ENCODE peak calls at places on chromosomes 3 and 15, in five cellular contexts. One of them, this sample, is unnamed.

GRCh38 chr3:194592798-194593752 is 40.1 kb downstream of the TMEM44 start:
- DNase-seq in SJSA1: peak
- DNase-seq in AG09309: peak
- DNase-seq in endodermal cell: no peak
- DNase-seq in kidney: no peak
- DNase-seq in this sample: peak

GRCh38 chr3:142117052-142117451 is 32.3 kb downstream of the TFDP2 start:
- DNase-seq in SJSA1: no peak
- DNase-seq in AG09309: no peak
- DNase-seq in endodermal cell: no peak
- DNase-seq in kidney: no peak
- DNase-seq in this sample: no peak

GRCh38 chr3:146164951-146165350 is 4.0 kb upstream of the PLOD2 start:
- DNase-seq in SJSA1: no peak
- DNase-seq in AG09309: no peak
- DNase-seq in endodermal cell: no peak
- DNase-seq in kidney: no peak
- DNase-seq in this sample: no peak

GRCh38 chr3:123520656-123521055 is 64.2 kb downstream of the HACD2 start:
- DNase-seq in SJSA1: no peak
- DNase-seq in AG09309: no peak
- DNase-seq in endodermal cell: no peak
- DNase-seq in kidney: no peak
- DNase-seq in this sample: no peak

GRCh38 chr3:86175593-86175992 is 815.4 kb downstream of the VGLL3 start:
- DNase-seq in SJSA1: no peak
- DNase-seq in AG09309: no peak
- DNase-seq in endodermal cell: peak
- DNase-seq in kidney: no peak
- DNase-seq in this sample: no peak

GRCh38 chr3:181329024-181329423 is 339.5 kb upstream of the DNAJC19 start:
- DNase-seq in SJSA1: no peak
- DNase-seq in AG09309: no peak
- DNase-seq in endodermal cell: no peak
- DNase-seq in kidney: no peak
- DNase-seq in this sample: no peak

GRCh38 chr15:101502572-101503295 is 13.2 kb upstream of the PCSK6 start:
- DNase-seq in SJSA1: no peak
- DNase-seq in AG09309: no peak
- DNase-seq in endodermal cell: peak
- DNase-seq in kidney: no peak
- DNase-seq in this sample: no peak

GRCh38 chr15:32802296-32802936 is 84.6 kb downstream of the GREM1 start:
- DNase-seq in SJSA1: peak
- DNase-seq in AG09309: peak
- DNase-seq in endodermal cell: no peak
- DNase-seq in kidney: no peak
- DNase-seq in this sample: peak

GRCh38 chr15:39165026-39165706 is 415.7 kb upstream of the THBS1 start:
- DNase-seq in SJSA1: no peak
- DNase-seq in AG09309: no peak
- DNase-seq in endodermal cell: no peak
- DNase-seq in kidney: no peak
- DNase-seq in this sample: no peak

GRCh38 chr3:38226273-38226672 is 39.3 kb upstream of the SLC22A13 start:
- DNase-seq in SJSA1: no peak
- DNase-seq in AG09309: no peak
- DNase-seq in endodermal cell: no peak
- DNase-seq in kidney: no peak
- DNase-seq in this sample: peak

GRCh38 chr3:42685891-42686820 is 819 bp downstream of the KLHL40 start:
- DNase-seq in SJSA1: no peak
- DNase-seq in AG09309: no peak
- DNase-seq in endodermal cell: no peak
- DNase-seq in kidney: peak
- DNase-seq in this sample: no peak

GRCh38 chr3:165195226-165195625 is 958 bp downstream of the SLITRK3 start:
- DNase-seq in SJSA1: no peak
- DNase-seq in AG09309: no peak
- DNase-seq in endodermal cell: peak
- DNase-seq in kidney: no peak
- DNase-seq in this sample: no peak

GRCh38 chr3:96259299-96259698 is 555.1 kb upstream of the EPHA6 start:
- DNase-seq in SJSA1: no peak
- DNase-seq in AG09309: no peak
- DNase-seq in endodermal cell: no peak
- DNase-seq in kidney: no peak
- DNase-seq in this sample: no peak

GRCh38 chr3:176905331-176905730 is 292.0 kb downstream of the TBL1XR1 start:
- DNase-seq in SJSA1: no peak
- DNase-seq in AG09309: no peak
- DNase-seq in endodermal cell: no peak
- DNase-seq in kidney: no peak
- DNase-seq in this sample: no peak

GRCh38 chr15:89226359-89227221 is 5.2 kb upstream of the RLBP1 start:
- DNase-seq in SJSA1: no peak
- DNase-seq in AG09309: no peak
- DNase-seq in endodermal cell: no peak
- DNase-seq in kidney: no peak
- DNase-seq in this sample: no peak

GRCh38 chr3:168877899-168878298 is 782.2 kb upstream of the GOLIM4 start:
- DNase-seq in SJSA1: no peak
- DNase-seq in AG09309: no peak
- DNase-seq in endodermal cell: no peak
- DNase-seq in kidney: no peak
- DNase-seq in this sample: no peak

GRCh38 chr3:192607798-192608197 is 119.5 kb downstream of the FGF12 start:
- DNase-seq in SJSA1: no peak
- DNase-seq in AG09309: no peak
- DNase-seq in endodermal cell: no peak
- DNase-seq in kidney: no peak
- DNase-seq in this sample: no peak

GRCh38 chr3:161559177-161559998 is 62.8 kb downstream of the OTOL1 start:
- DNase-seq in SJSA1: no peak
- DNase-seq in AG09309: no peak
- DNase-seq in endodermal cell: peak
- DNase-seq in kidney: no peak
- DNase-seq in this sample: no peak

GRCh38 chr15:89820651-89821611 is 6.3 kb upstream of the ANPEP start:
- DNase-seq in SJSA1: no peak
- DNase-seq in AG09309: peak
- DNase-seq in endodermal cell: no peak
- DNase-seq in kidney: no peak
- DNase-seq in this sample: peak

GRCh38 chr3:15265655-15266509 is 59.8 kb downstream of the CAPN7 start:
- DNase-seq in SJSA1: no peak
- DNase-seq in AG09309: no peak
- DNase-seq in endodermal cell: no peak
- DNase-seq in kidney: no peak
- DNase-seq in this sample: no peak

GRCh38 chr3:155908086-155908485 is 37.6 kb downstream of the GMPS start:
- DNase-seq in SJSA1: no peak
- DNase-seq in AG09309: no peak
- DNase-seq in endodermal cell: peak
- DNase-seq in kidney: no peak
- DNase-seq in this sample: no peak

GRCh38 chr15:98103570-98103969 is 143.1 kb downstream of the ARRDC4 start:
- DNase-seq in SJSA1: no peak
- DNase-seq in AG09309: no peak
- DNase-seq in endodermal cell: peak
- DNase-seq in kidney: no peak
- DNase-seq in this sample: no peak

DNA sequence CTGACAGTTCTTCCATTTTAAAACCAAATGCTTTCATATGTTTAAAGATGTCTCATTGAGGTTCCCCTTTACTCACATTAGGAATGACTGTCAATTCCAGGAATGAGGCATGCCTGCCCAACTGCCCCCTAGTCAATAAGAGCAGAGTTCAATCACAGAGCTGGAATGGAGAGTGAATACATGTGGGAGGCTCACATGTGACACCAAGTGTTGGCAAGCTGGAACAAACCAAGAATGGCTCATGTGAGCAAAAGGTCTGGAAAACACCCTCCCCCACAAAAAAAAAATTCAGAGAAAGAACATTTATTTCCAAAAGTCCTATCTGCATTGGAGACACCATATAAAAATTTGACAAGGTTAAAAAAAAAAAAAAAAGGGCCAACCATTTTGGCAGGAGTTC is 3.7 kb downstream of the PBRM1 start:
- DNase-seq in SJSA1: no peak
- DNase-seq in AG09309: no peak
- DNase-seq in endodermal cell: no peak
- DNase-seq in kidney: no peak
- DNase-seq in this sample: no peak
- H3K4me3 ChIP-seq in SJSA1: no peak
- H3K4me3 ChIP-seq in AG09309: no peak
- H3K4me3 ChIP-seq in endodermal cell: no peak
- H3K4me3 ChIP-seq in kidney: no peak
- H3K4me3 ChIP-seq in this sample: no peak

GRCh38 chr3:120557115-120557514 is 39.0 kb upstream of the NDUFB4 start:
- DNase-seq in SJSA1: no peak
- DNase-seq in AG09309: no peak
- DNase-seq in endodermal cell: no peak
- DNase-seq in kidney: no peak
- DNase-seq in this sample: no peak

GRCh38 chr3:120558784-120559227 is 37.3 kb upstream of the NDUFB4 start:
- DNase-seq in SJSA1: peak
- DNase-seq in AG09309: peak
- DNase-seq in endodermal cell: peak
- DNase-seq in kidney: peak
- DNase-seq in this sample: peak

GRCh38 chr3:120560304-120561250 is 35.6 kb upstream of the NDUFB4 start:
- DNase-seq in SJSA1: no peak
- DNase-seq in AG09309: no peak
- DNase-seq in endodermal cell: peak
- DNase-seq in kidney: no peak
- DNase-seq in this sample: no peak

GRCh38 chr3:120561251-120562045 is 34.7 kb upstream of the NDUFB4 start:
- DNase-seq in SJSA1: peak
- DNase-seq in AG09309: peak
- DNase-seq in endodermal cell: peak
- DNase-seq in kidney: peak
- DNase-seq in this sample: no peak

DNA sequence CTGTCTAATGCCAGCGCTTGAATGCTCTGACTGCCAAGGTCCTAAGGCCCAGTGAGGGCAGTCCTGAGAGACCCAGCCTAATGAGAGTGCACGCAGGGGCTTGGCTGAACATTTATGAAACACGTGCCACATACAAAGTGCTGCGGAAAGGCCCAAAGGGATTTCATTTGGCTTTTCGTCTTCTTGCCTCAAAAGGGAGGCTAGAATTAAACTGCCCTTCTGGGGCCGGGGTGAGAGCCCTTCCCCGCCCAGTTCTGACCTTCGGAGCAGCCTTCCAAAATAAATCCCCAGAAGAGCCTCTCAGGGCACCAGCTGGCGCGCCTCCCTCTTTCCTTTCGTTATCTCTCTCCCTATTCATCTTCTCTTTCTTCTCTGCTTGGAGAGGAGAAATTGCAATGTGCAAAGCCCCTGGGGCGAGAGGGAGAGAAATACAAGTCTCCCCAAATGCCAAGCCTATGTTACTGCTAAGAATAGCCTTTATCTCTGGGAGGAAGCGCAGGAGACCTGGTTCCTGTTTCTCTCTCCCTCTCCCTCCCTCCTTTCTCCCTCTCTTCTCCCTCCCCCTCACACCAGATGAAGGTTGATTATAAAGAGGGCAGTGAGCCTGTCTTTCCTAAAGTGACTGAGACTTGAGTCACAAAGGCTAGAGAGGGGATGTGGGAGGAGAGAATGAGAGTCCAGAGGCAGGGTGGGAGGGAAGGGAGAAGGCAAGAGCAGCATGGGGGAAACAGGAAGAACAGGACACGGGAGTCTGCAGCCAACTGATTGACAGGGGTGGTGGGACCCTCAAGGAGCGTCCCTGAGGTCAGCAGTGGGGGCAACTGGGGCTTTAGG is 36.7 kb upstream of the NDUFB4 start:
- DNase-seq in SJSA1: peak
- DNase-seq in AG09309: peak
- DNase-seq in endodermal cell: peak
- DNase-seq in kidney: peak
- DNase-seq in this sample: peak
- H3K4me3 ChIP-seq in SJSA1: peak
- H3K4me3 ChIP-seq in AG09309: peak
- H3K4me3 ChIP-seq in endodermal cell: peak
- H3K4me3 ChIP-seq in kidney: peak
- H3K4me3 ChIP-seq in this sample: peak

GRCh38 chr3:53628546-53629395 is 134.4 kb downstream of the CACNA1D start:
- DNase-seq in SJSA1: no peak
- DNase-seq in AG09309: no peak
- DNase-seq in endodermal cell: no peak
- DNase-seq in kidney: no peak
- DNase-seq in this sample: no peak

GRCh38 chr3:53629396-53629711 is 134.9 kb downstream of the CACNA1D start:
- DNase-seq in SJSA1: no peak
- DNase-seq in AG09309: no peak
- DNase-seq in endodermal cell: no peak
- DNase-seq in kidney: no peak
- DNase-seq in this sample: no peak

GRCh38 chr3:53624467-53624866 is 130.1 kb downstream of the CACNA1D start:
- DNase-seq in SJSA1: no peak
- DNase-seq in AG09309: no peak
- DNase-seq in endodermal cell: no peak
- DNase-seq in kidney: no peak
- DNase-seq in this sample: no peak

GRCh38 chr3:53630547-53630946 is 136.1 kb downstream of the CACNA1D start:
- DNase-seq in SJSA1: no peak
- DNase-seq in AG09309: no peak
- DNase-seq in endodermal cell: no peak
- DNase-seq in kidney: no peak
- DNase-seq in this sample: no peak

GRCh38 chr3:53626876-53627275 is 132.5 kb downstream of the CACNA1D start:
- DNase-seq in SJSA1: no peak
- DNase-seq in AG09309: no peak
- DNase-seq in endodermal cell: no peak
- DNase-seq in kidney: no peak
- DNase-seq in this sample: no peak
- H3K4me3 ChIP-seq in SJSA1: no peak
- H3K4me3 ChIP-seq in AG09309: no peak
- H3K4me3 ChIP-seq in endodermal cell: no peak
- H3K4me3 ChIP-seq in kidney: no peak
- H3K4me3 ChIP-seq in this sample: no peak

GRCh38 chr15:100245496-100245838 is 96.3 kb downstream of the ADAMTS17 start:
- DNase-seq in SJSA1: no peak
- DNase-seq in AG09309: no peak
- DNase-seq in endodermal cell: no peak
- DNase-seq in kidney: no peak
- DNase-seq in this sample: no peak

GRCh38 chr15:100241572-100242479 is 99.9 kb downstream of the ADAMTS17 start:
- DNase-seq in SJSA1: no peak
- DNase-seq in AG09309: no peak
- DNase-seq in endodermal cell: peak
- DNase-seq in kidney: no peak
- DNase-seq in this sample: no peak

GRCh38 chr15:100244796-100245495 is 96.8 kb downstream of the ADAMTS17 start:
- DNase-seq in SJSA1: no peak
- DNase-seq in AG09309: no peak
- DNase-seq in endodermal cell: no peak
- DNase-seq in kidney: no peak
- DNase-seq in this sample: no peak

GRCh38 chr15:100245855-100246254 is 95.9 kb downstream of the ADAMTS17 start:
- DNase-seq in SJSA1: no peak
- DNase-seq in AG09309: no peak
- DNase-seq in endodermal cell: no peak
- DNase-seq in kidney: no peak
- DNase-seq in this sample: no peak

GRCh38 chr15:100242989-100243388 is 98.8 kb downstream of the ADAMTS17 start:
- DNase-seq in SJSA1: no peak
- DNase-seq in AG09309: no peak
- DNase-seq in endodermal cell: no peak
- DNase-seq in kidney: no peak
- DNase-seq in this sample: no peak
- H3K4me3 ChIP-seq in SJSA1: no peak
- H3K4me3 ChIP-seq in AG09309: no peak
- H3K4me3 ChIP-seq in endodermal cell: no peak
- H3K4me3 ChIP-seq in kidney: no peak
- H3K4me3 ChIP-seq in this sample: no peak

This sample was measured in BJ.